ENCODE peak calls at places on chromosome X, in four cellular contexts. One of them, this sample, is unnamed.
A peak's percentile ranks its signal among the peaks of the same experiment; 100 is the strongest.

GRCh38 chrX:41384041-41384705 is 50.2 kb downstream of the DDX3X start:
- DNase-seq in uterus: peak; percentile 56
- DNase-seq in GM12892: no peak
- DNase-seq in stimulated activated CD8-positive, alpha-beta memory T cell treated with anti-CD3 and anti-CD28 coated beads, Interleukin-4, amount 100 ng/mL, for 4 hours: no peak
- DNase-seq in this sample: no peak

GRCh38 chrX:107429090-107429489 is 20.4 kb upstream of the FRMPD3 start:
- DNase-seq in uterus: no peak
- DNase-seq in GM12892: no peak
- DNase-seq in stimulated activated CD8-positive, alpha-beta memory T cell treated with anti-CD3 and anti-CD28 coated beads, Interleukin-4, amount 100 ng/mL, for 4 hours: no peak
- DNase-seq in this sample: no peak

GRCh38 chrX:42530027-42530426 is 247.9 kb downstream of the PPP1R2C start:
- DNase-seq in uterus: no peak
- DNase-seq in GM12892: no peak
- DNase-seq in stimulated activated CD8-positive, alpha-beta memory T cell treated with anti-CD3 and anti-CD28 coated beads, Interleukin-4, amount 100 ng/mL, for 4 hours: no peak
- DNase-seq in this sample: no peak

GRCh38 chrX:109959356-109959871 is 43.5 kb upstream of the TMEM164 start:
- DNase-seq in uterus: no peak
- DNase-seq in GM12892: no peak
- DNase-seq in stimulated activated CD8-positive, alpha-beta memory T cell treated with anti-CD3 and anti-CD28 coated beads, Interleukin-4, amount 100 ng/mL, for 4 hours: no peak
- DNase-seq in this sample: no peak

GRCh38 chrX:8755116-8755515 is 23.2 kb upstream of the ANOS1 start:
- DNase-seq in uterus: no peak
- DNase-seq in GM12892: no peak
- DNase-seq in stimulated activated CD8-positive, alpha-beta memory T cell treated with anti-CD3 and anti-CD28 coated beads, Interleukin-4, amount 100 ng/mL, for 4 hours: no peak
- DNase-seq in this sample: no peak

GRCh38 chrX:123432362-123433150 is 248.5 kb downstream of the GRIA3 start:
- DNase-seq in uterus: no peak
- DNase-seq in GM12892: no peak
- DNase-seq in stimulated activated CD8-positive, alpha-beta memory T cell treated with anti-CD3 and anti-CD28 coated beads, Interleukin-4, amount 100 ng/mL, for 4 hours: no peak
- DNase-seq in this sample: no peak

GRCh38 chrX:106731590-106731989 is 5.1 kb downstream of the RNF128 start:
- DNase-seq in uterus: no peak
- DNase-seq in GM12892: no peak
- DNase-seq in stimulated activated CD8-positive, alpha-beta memory T cell treated with anti-CD3 and anti-CD28 coated beads, Interleukin-4, amount 100 ng/mL, for 4 hours: no peak
- DNase-seq in this sample: no peak

GRCh38 chrX:70174754-70175153 is 2.5 kb upstream of the DGAT2L6 start:
- DNase-seq in uterus: no peak
- DNase-seq in GM12892: no peak
- DNase-seq in stimulated activated CD8-positive, alpha-beta memory T cell treated with anti-CD3 and anti-CD28 coated beads, Interleukin-4, amount 100 ng/mL, for 4 hours: no peak
- DNase-seq in this sample: no peak

GRCh38 chrX:97389761-97390192 is 506.1 kb downstream of the RPA4 start:
- DNase-seq in uterus: no peak
- DNase-seq in GM12892: no peak
- DNase-seq in stimulated activated CD8-positive, alpha-beta memory T cell treated with anti-CD3 and anti-CD28 coated beads, Interleukin-4, amount 100 ng/mL, for 4 hours: no peak
- DNase-seq in this sample: no peak

GRCh38 chrX:105869676-105870075 is 47.3 kb downstream of the NRK start:
- DNase-seq in uterus: no peak
- DNase-seq in GM12892: no peak
- DNase-seq in stimulated activated CD8-positive, alpha-beta memory T cell treated with anti-CD3 and anti-CD28 coated beads, Interleukin-4, amount 100 ng/mL, for 4 hours: no peak
- DNase-seq in this sample: no peak

GRCh38 chrX:73826996-73827395 is 264.0 kb downstream of the CHIC1 start:
- DNase-seq in uterus: no peak
- DNase-seq in GM12892: no peak
- DNase-seq in stimulated activated CD8-positive, alpha-beta memory T cell treated with anti-CD3 and anti-CD28 coated beads, Interleukin-4, amount 100 ng/mL, for 4 hours: no peak
- DNase-seq in this sample: no peak

GRCh38 chrX:64151911-64152310 is 53.6 kb downstream of the AMER1 start:
- DNase-seq in uterus: no peak
- DNase-seq in GM12892: no peak
- DNase-seq in stimulated activated CD8-positive, alpha-beta memory T cell treated with anti-CD3 and anti-CD28 coated beads, Interleukin-4, amount 100 ng/mL, for 4 hours: no peak
- DNase-seq in this sample: no peak

GRCh38 chrX:67543818-67544217 is at the start of gene AR:
- DNase-seq in uterus: peak; percentile 79
- DNase-seq in GM12892: no peak
- DNase-seq in stimulated activated CD8-positive, alpha-beta memory T cell treated with anti-CD3 and anti-CD28 coated beads, Interleukin-4, amount 100 ng/mL, for 4 hours: no peak
- DNase-seq in this sample: no peak

GRCh38 chrX:33188286-33188685 is 23.1 kb downstream of the DMD start:
- DNase-seq in uterus: no peak
- DNase-seq in GM12892: no peak
- DNase-seq in stimulated activated CD8-positive, alpha-beta memory T cell treated with anti-CD3 and anti-CD28 coated beads, Interleukin-4, amount 100 ng/mL, for 4 hours: no peak
- DNase-seq in this sample: no peak

GRCh38 chrX:44062842-44063241 is 89.7 kb upstream of the NDP start:
- DNase-seq in uterus: no peak
- DNase-seq in GM12892: no peak
- DNase-seq in stimulated activated CD8-positive, alpha-beta memory T cell treated with anti-CD3 and anti-CD28 coated beads, Interleukin-4, amount 100 ng/mL, for 4 hours: no peak
- DNase-seq in this sample: no peak

GRCh38 chrX:41956027-41956426 is 32.7 kb upstream of the CASK start:
- DNase-seq in uterus: no peak
- DNase-seq in GM12892: no peak
- DNase-seq in stimulated activated CD8-positive, alpha-beta memory T cell treated with anti-CD3 and anti-CD28 coated beads, Interleukin-4, amount 100 ng/mL, for 4 hours: no peak
- DNase-seq in this sample: no peak

GRCh38 chrX:10519761-10520160 is 100.6 kb downstream of the MID1 start:
- DNase-seq in uterus: no peak
- DNase-seq in GM12892: no peak
- DNase-seq in stimulated activated CD8-positive, alpha-beta memory T cell treated with anti-CD3 and anti-CD28 coated beads, Interleukin-4, amount 100 ng/mL, for 4 hours: no peak
- DNase-seq in this sample: no peak

GRCh38 chrX:80388206-80388605 is 32.0 kb upstream of the TENT5D start:
- DNase-seq in uterus: no peak
- DNase-seq in GM12892: no peak
- DNase-seq in stimulated activated CD8-positive, alpha-beta memory T cell treated with anti-CD3 and anti-CD28 coated beads, Interleukin-4, amount 100 ng/mL, for 4 hours: no peak
- DNase-seq in this sample: no peak

GRCh38 chrX:39928704-39929439 is 168.9 kb downstream of the BCOR start:
- DNase-seq in uterus: no peak
- DNase-seq in GM12892: no peak
- DNase-seq in stimulated activated CD8-positive, alpha-beta memory T cell treated with anti-CD3 and anti-CD28 coated beads, Interleukin-4, amount 100 ng/mL, for 4 hours: no peak
- DNase-seq in this sample: no peak

GRCh38 chrX:74449322-74449936 is 28.1 kb downstream of the SLC16A2 start:
- DNase-seq in uterus: no peak
- DNase-seq in GM12892: no peak
- DNase-seq in stimulated activated CD8-positive, alpha-beta memory T cell treated with anti-CD3 and anti-CD28 coated beads, Interleukin-4, amount 100 ng/mL, for 4 hours: no peak
- DNase-seq in this sample: no peak

GRCh38 chrX:101485212-101486064 is at the start of gene ARMCX4:
- DNase-seq in uterus: peak; percentile 58
- DNase-seq in GM12892: no peak
- DNase-seq in stimulated activated CD8-positive, alpha-beta memory T cell treated with anti-CD3 and anti-CD28 coated beads, Interleukin-4, amount 100 ng/mL, for 4 hours: peak; percentile 19
- DNase-seq in this sample: peak; percentile 21

GRCh38 chrX:41491267-41492004 is 44.3 kb downstream of the NYX start:
- DNase-seq in uterus: no peak
- DNase-seq in GM12892: no peak
- DNase-seq in stimulated activated CD8-positive, alpha-beta memory T cell treated with anti-CD3 and anti-CD28 coated beads, Interleukin-4, amount 100 ng/mL, for 4 hours: no peak
- DNase-seq in this sample: no peak

GRCh38 chrX:9370888-9371287 is 94.0 kb upstream of the TBL1X start:
- DNase-seq in uterus: no peak
- DNase-seq in GM12892: no peak
- DNase-seq in stimulated activated CD8-positive, alpha-beta memory T cell treated with anti-CD3 and anti-CD28 coated beads, Interleukin-4, amount 100 ng/mL, for 4 hours: no peak
- DNase-seq in this sample: no peak

GRCh38 chrX:103488332-103488731 is 31.0 kb downstream of the RAB40A start:
- DNase-seq in uterus: no peak
- DNase-seq in GM12892: no peak
- DNase-seq in stimulated activated CD8-positive, alpha-beta memory T cell treated with anti-CD3 and anti-CD28 coated beads, Interleukin-4, amount 100 ng/mL, for 4 hours: no peak
- DNase-seq in this sample: no peak

GRCh38 chrX:142686653-142687283 is 339.0 kb upstream of the SPANXN4 start:
- DNase-seq in uterus: no peak
- DNase-seq in GM12892: no peak
- DNase-seq in stimulated activated CD8-positive, alpha-beta memory T cell treated with anti-CD3 and anti-CD28 coated beads, Interleukin-4, amount 100 ng/mL, for 4 hours: no peak
- DNase-seq in this sample: no peak

GRCh38 chrX:150482537-150483217 is 85.7 kb upstream of the MTM1 start:
- DNase-seq in uterus: no peak
- DNase-seq in GM12892: no peak
- DNase-seq in stimulated activated CD8-positive, alpha-beta memory T cell treated with anti-CD3 and anti-CD28 coated beads, Interleukin-4, amount 100 ng/mL, for 4 hours: peak; percentile 21
- DNase-seq in this sample: no peak

GRCh38 chrX:95884196-95884595 is 800.4 kb upstream of the DIAPH2 start:
- DNase-seq in uterus: no peak
- DNase-seq in GM12892: no peak
- DNase-seq in stimulated activated CD8-positive, alpha-beta memory T cell treated with anti-CD3 and anti-CD28 coated beads, Interleukin-4, amount 100 ng/mL, for 4 hours: no peak
- DNase-seq in this sample: no peak

GRCh38 chrX:21168401-21169160 is 205.6 kb upstream of the CNKSR2 start:
- DNase-seq in uterus: no peak
- DNase-seq in GM12892: no peak
- DNase-seq in stimulated activated CD8-positive, alpha-beta memory T cell treated with anti-CD3 and anti-CD28 coated beads, Interleukin-4, amount 100 ng/mL, for 4 hours: no peak
- DNase-seq in this sample: no peak

GRCh38 chrX:74232859-74233258 is 71.1 kb upstream of the ZCCHC13 start:
- DNase-seq in uterus: no peak
- DNase-seq in GM12892: no peak
- DNase-seq in stimulated activated CD8-positive, alpha-beta memory T cell treated with anti-CD3 and anti-CD28 coated beads, Interleukin-4, amount 100 ng/mL, for 4 hours: no peak
- DNase-seq in this sample: no peak

GRCh38 chrX:3728454-3728853 is 15.0 kb upstream of the PRKX start:
- DNase-seq in uterus: no peak
- DNase-seq in GM12892: no peak
- DNase-seq in stimulated activated CD8-positive, alpha-beta memory T cell treated with anti-CD3 and anti-CD28 coated beads, Interleukin-4, amount 100 ng/mL, for 4 hours: no peak
- DNase-seq in this sample: no peak

GRCh38 chrX:8607326-8607725 is 124.6 kb downstream of the ANOS1 start:
- DNase-seq in uterus: no peak
- DNase-seq in GM12892: no peak
- DNase-seq in stimulated activated CD8-positive, alpha-beta memory T cell treated with anti-CD3 and anti-CD28 coated beads, Interleukin-4, amount 100 ng/mL, for 4 hours: no peak
- DNase-seq in this sample: no peak

GRCh38 chrX:136168929-136169735 is 21.8 kb downstream of the FHL1 start:
- DNase-seq in uterus: peak; percentile 66
- DNase-seq in GM12892: no peak
- DNase-seq in stimulated activated CD8-positive, alpha-beta memory T cell treated with anti-CD3 and anti-CD28 coated beads, Interleukin-4, amount 100 ng/mL, for 4 hours: no peak
- DNase-seq in this sample: no peak

GRCh38 chrX:104712515-104712914 is 146.5 kb downstream of the IL1RAPL2 start:
- DNase-seq in uterus: no peak
- DNase-seq in GM12892: no peak
- DNase-seq in stimulated activated CD8-positive, alpha-beta memory T cell treated with anti-CD3 and anti-CD28 coated beads, Interleukin-4, amount 100 ng/mL, for 4 hours: no peak
- DNase-seq in this sample: no peak

GRCh38 chrX:63560601-63561218 is 209.6 kb upstream of the SPIN4 start:
- DNase-seq in uterus: peak; percentile 39
- DNase-seq in GM12892: peak; percentile 13
- DNase-seq in stimulated activated CD8-positive, alpha-beta memory T cell treated with anti-CD3 and anti-CD28 coated beads, Interleukin-4, amount 100 ng/mL, for 4 hours: peak; percentile 13
- DNase-seq in this sample: peak; percentile 12

GRCh38 chrX:129359269-129359668 is 164.0 kb downstream of the SMARCA1 start:
- DNase-seq in uterus: no peak
- DNase-seq in GM12892: no peak
- DNase-seq in stimulated activated CD8-positive, alpha-beta memory T cell treated with anti-CD3 and anti-CD28 coated beads, Interleukin-4, amount 100 ng/mL, for 4 hours: no peak
- DNase-seq in this sample: no peak

GRCh38 chrX:73478961-73479360 is 32.1 kb downstream of the CDX4 start:
- DNase-seq in uterus: no peak
- DNase-seq in GM12892: no peak
- DNase-seq in stimulated activated CD8-positive, alpha-beta memory T cell treated with anti-CD3 and anti-CD28 coated beads, Interleukin-4, amount 100 ng/mL, for 4 hours: no peak
- DNase-seq in this sample: no peak

GRCh38 chrX:154056739-154057367 is 37.2 kb upstream of the IRAK1 start:
- DNase-seq in uterus: no peak
- DNase-seq in GM12892: no peak
- DNase-seq in stimulated activated CD8-positive, alpha-beta memory T cell treated with anti-CD3 and anti-CD28 coated beads, Interleukin-4, amount 100 ng/mL, for 4 hours: no peak
- DNase-seq in this sample: no peak